ENCODE peak calls at places on chromosome 22, in six cellular contexts. One of them, this sample, is unnamed.

GRCh38 chr22:29820941-29821789 is 16.9 kb downstream of the ASCC2 start:
- DNase-seq in HL-60: peak
- DNase-seq in H1: no peak
- DNase-seq in K562: peak
- DNase-seq in GM12878: peak
- DNase-seq in HepG2: peak
- DNase-seq in this sample: peak

GRCh38 chr22:27880778-27881394 is 38.2 kb downstream of the PITPNB start:
- DNase-seq in HL-60: peak
- DNase-seq in H1: no peak
- DNase-seq in K562: no peak
- DNase-seq in HepG2: peak
- DNase-seq in GM12878: no peak
- DNase-seq in this sample: peak

GRCh38 chr22:48307941-48308340 is 1519.7 kb downstream of the BRD1 start:
- DNase-seq in HL-60: no peak
- DNase-seq in K562: no peak
- DNase-seq in HepG2: no peak
- DNase-seq in GM12878: no peak
- DNase-seq in H1: no peak
- DNase-seq in this sample: no peak

GRCh38 chr22:47066616-47066905 is 304.1 kb downstream of the TBC1D22A start:
- DNase-seq in K562: no peak
- DNase-seq in H1: no peak
- DNase-seq in HepG2: no peak
- DNase-seq in GM12878: no peak
- DNase-seq in HL-60: no peak
- DNase-seq in this sample: no peak

GRCh38 chr22:48560389-48560751 is 1267.3 kb downstream of the BRD1 start:
- DNase-seq in HL-60: no peak
- DNase-seq in K562: no peak
- DNase-seq in H1: no peak
- DNase-seq in HepG2: no peak
- DNase-seq in GM12878: no peak
- DNase-seq in this sample: no peak

GRCh38 chr22:37043828-37044538 is 7.6 kb upstream of the KCTD17 start:
- DNase-seq in GM12878: no peak
- DNase-seq in H1: no peak
- DNase-seq in HepG2: peak
- DNase-seq in K562: peak
- DNase-seq in HL-60: peak
- DNase-seq in this sample: peak

GRCh38 chr22:28175730-28176492 is 256.9 kb upstream of the PITPNB start:
- DNase-seq in HL-60: no peak
- DNase-seq in HepG2: no peak
- DNase-seq in K562: no peak
- DNase-seq in GM12878: no peak
- DNase-seq in H1: no peak
- DNase-seq in this sample: no peak

GRCh38 chr22:49329636-49330035 is 498.0 kb downstream of the BRD1 start:
- DNase-seq in K562: no peak
- DNase-seq in GM12878: no peak
- DNase-seq in H1: no peak
- DNase-seq in HepG2: no peak
- DNase-seq in HL-60: no peak
- DNase-seq in this sample: no peak

GRCh38 chr22:38415561-38416321 is 39.3 kb downstream of the KCNJ4 start:
- DNase-seq in GM12878: no peak
- DNase-seq in HL-60: no peak
- DNase-seq in H1: no peak
- DNase-seq in HepG2: no peak
- DNase-seq in K562: no peak
- DNase-seq in this sample: no peak

GRCh38 chr22:40951795-40952602 is 821 bp downstream of the RBX1 start:
- DNase-seq in GM12878: peak
- DNase-seq in K562: no peak
- DNase-seq in H1: no peak
- DNase-seq in HL-60: no peak
- DNase-seq in HepG2: no peak
- DNase-seq in this sample: no peak

GRCh38 chr22:17569971-17570511 is 6.7 kb downstream of the SLC25A18 start:
- DNase-seq in HL-60: no peak
- DNase-seq in H1: no peak
- DNase-seq in HepG2: no peak
- DNase-seq in GM12878: no peak
- DNase-seq in K562: no peak
- DNase-seq in this sample: no peak
- TF ChIP-seq GABPA in HL-60: no peak
- TF ChIP-seq GABPA in H1: no peak
- TF ChIP-seq GABPA in HepG2: no peak
- TF ChIP-seq GABPA in GM12878: no peak
- TF ChIP-seq GABPA in K562: no peak
- TF ChIP-seq GABPA in this sample: no peak

DNA sequence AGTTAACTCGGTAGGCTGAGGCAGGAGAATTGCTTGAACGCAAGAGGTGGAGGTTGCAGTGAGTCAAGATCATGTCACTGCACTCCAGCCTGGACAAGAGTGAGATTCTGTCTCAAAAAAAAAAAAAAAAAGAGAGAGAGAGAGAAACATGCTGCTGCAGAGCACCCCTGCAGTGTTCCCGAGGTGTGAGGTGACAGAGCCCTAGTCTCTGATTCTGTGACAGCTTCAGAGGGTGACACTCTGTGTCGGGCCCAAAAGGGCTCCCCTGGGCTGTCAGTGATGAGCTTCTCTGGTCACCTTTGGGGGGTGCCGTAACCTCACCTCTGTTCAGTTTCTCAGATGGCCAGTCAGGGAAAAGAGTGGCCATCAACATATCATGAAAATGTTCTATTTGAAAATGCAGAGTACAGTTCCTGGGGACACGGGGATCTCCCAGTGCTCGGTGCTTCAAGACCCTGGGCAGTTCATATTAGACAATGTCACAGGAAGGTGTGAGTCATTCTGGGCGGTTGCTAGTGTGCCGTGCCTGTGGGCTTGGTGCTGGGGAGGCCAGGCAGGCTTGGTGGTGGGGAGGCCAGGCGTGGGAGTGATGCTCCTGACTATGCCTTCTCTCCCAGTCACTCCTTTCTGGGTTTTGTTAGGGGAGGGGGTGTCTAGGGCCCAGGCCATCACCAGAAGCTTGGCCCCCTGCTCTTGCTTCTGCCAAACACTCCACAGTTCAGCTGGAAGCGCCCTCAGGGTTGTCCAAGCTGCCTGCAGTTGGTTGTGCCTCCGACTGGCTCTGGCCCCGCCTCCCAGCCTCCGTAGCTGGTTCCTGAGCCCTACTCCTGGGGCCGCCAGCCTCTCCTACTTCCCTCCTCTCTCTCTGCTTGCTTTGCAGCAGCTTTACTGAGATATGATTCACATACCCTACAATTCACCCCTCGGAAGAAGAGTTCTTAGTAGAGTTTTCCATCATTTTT is 52.5 kb upstream of the CLDN5 start:
- DNase-seq in HL-60: peak
- DNase-seq in H1: no peak
- DNase-seq in GM12878: no peak
- DNase-seq in K562: peak
- DNase-seq in HepG2: no peak
- DNase-seq in this sample: peak
- TF ChIP-seq GABPA in HL-60: no peak
- TF ChIP-seq GABPA in H1: no peak
- TF ChIP-seq GABPA in GM12878: no peak
- TF ChIP-seq GABPA in K562: no peak
- TF ChIP-seq GABPA in HepG2: no peak
- TF ChIP-seq GABPA in this sample: no peak

DNA sequence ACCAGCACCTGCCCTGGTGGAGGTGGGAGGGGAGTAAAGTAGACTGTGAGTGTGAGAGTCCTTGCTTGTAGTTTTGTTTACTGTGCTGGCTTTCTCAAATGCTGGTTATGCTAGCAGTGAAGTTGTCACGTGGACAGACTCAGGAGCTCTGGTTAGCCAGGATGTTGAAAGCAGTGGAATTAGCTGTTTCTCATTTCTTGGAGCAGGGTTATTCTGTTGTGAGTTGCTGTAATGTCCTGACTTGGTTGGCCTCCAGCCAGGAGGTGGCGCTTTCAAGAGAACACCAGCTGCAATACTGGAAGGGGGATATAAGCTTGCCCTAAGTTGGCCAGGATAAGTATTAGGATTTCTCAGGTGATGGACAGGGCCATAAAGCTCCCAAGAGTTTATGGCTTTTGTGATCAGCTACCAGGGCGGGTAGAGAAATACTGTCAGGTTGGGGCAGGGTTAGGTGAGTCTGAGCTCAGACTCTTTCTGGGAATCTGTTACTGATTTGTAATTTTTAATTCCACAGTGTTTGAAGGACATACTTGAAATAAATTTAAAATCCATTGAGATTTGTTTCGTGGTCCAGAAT is 13.7 kb downstream of the CYP2D6 start:
- DNase-seq in HepG2: no peak
- DNase-seq in GM12878: no peak
- DNase-seq in K562: no peak
- DNase-seq in H1: peak
- DNase-seq in HL-60: no peak
- DNase-seq in this sample: no peak
- TF ChIP-seq GABPA in HepG2: no peak
- TF ChIP-seq GABPA in GM12878: no peak
- TF ChIP-seq GABPA in K562: no peak
- TF ChIP-seq GABPA in H1: no peak
- TF ChIP-seq GABPA in HL-60: no peak
- TF ChIP-seq GABPA in this sample: no peak

GRCh38 chr22:44783581-44783980 is 31.2 kb downstream of the ARHGAP8 start:
- DNase-seq in GM12878: no peak
- DNase-seq in HL-60: no peak
- DNase-seq in HepG2: no peak
- DNase-seq in H1: no peak
- DNase-seq in K562: no peak
- DNase-seq in this sample: no peak

GRCh38 chr22:44786136-44786535 is 33.8 kb downstream of the ARHGAP8 start:
- DNase-seq in K562: no peak
- DNase-seq in HL-60: no peak
- DNase-seq in GM12878: no peak
- DNase-seq in H1: no peak
- DNase-seq in HepG2: no peak
- DNase-seq in this sample: no peak

GRCh38 chr22:44786610-44787009 is 34.2 kb downstream of the ARHGAP8 start:
- DNase-seq in GM12878: no peak
- DNase-seq in HepG2: no peak
- DNase-seq in HL-60: no peak
- DNase-seq in H1: no peak
- DNase-seq in K562: no peak
- DNase-seq in this sample: no peak

GRCh38 chr22:44783091-44783490 is 30.7 kb downstream of the ARHGAP8 start:
- DNase-seq in GM12878: no peak
- DNase-seq in H1: no peak
- DNase-seq in K562: no peak
- DNase-seq in HepG2: no peak
- DNase-seq in HL-60: no peak
- DNase-seq in this sample: no peak

DNA sequence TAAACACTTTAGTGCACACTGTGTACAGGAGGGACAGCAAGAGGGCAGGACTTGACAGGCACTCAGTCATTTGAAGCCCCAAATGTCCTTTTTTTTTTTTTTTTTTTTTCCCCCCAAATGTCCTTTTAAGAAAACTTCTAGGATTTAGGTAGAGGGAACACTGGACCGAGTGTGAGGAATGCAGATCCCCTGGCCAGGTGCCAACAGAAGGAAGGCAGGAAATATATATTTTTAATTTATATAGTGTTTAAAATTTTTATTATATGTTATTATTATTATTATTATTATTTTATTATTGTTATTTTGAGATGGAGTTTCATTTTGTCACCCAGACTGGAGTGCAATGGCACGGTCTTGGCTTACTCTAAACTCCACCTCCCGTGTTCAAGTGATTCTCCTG is 35.5 kb downstream of the ARHGAP8 start:
- DNase-seq in HL-60: no peak
- DNase-seq in GM12878: no peak
- DNase-seq in K562: no peak
- DNase-seq in H1: no peak
- DNase-seq in HepG2: no peak
- DNase-seq in this sample: no peak
- TF ChIP-seq GABPA in HL-60: no peak
- TF ChIP-seq GABPA in GM12878: no peak
- TF ChIP-seq GABPA in K562: no peak
- TF ChIP-seq GABPA in H1: no peak
- TF ChIP-seq GABPA in HepG2: no peak
- TF ChIP-seq GABPA in this sample: no peak